ENCODE peak calls at places on chromosomes 3 and 15, in seven cellular contexts. W is nucleus accumbens; T is NCI-H1105 treated with DMSO at 0.1 percent for 48 hours; V is left ventricle myocardium inferior; Z is HFF-Myc; C is central memory CD4-positive, alpha-beta T cell; E is hippocampal formation. A is an unnamed sample.

GRCh38 chr3:13822042-13822441 is 57.8 kb downstream of the WNT7A start:
- DNase-seq in W (no peak), T (no peak), V (no peak), Z (no peak), C (no peak), E (no peak), A (no peak)

GRCh38 chr15:60118564-60119080 is 114.5 kb downstream of the FOXB1 start:
- DNase-seq in W (no peak), T (peak), V (no peak), Z (no peak), C (no peak), E (no peak), A (no peak)

GRCh38 chr3:154464440-154465148 is 34.6 kb upstream of the GPR149 start:
- DNase-seq in W (no peak), T (no peak), V (no peak), Z (no peak), C (no peak), E (no peak), A (peak)

GRCh38 chr3:195855471-195856409 is 44.0 kb upstream of the MUC4 start:
- DNase-seq in W (no peak), T (peak), V (no peak), Z (no peak), C (no peak), E (no peak), A (no peak)

GRCh38 chr15:49863431-49864205 is 242.8 kb downstream of the DTWD1 start:
- DNase-seq in W (no peak), T (no peak), V (no peak), Z (no peak), C (no peak), E (no peak), A (no peak)

GRCh38 chr15:98324341-98324970 is 323.9 kb upstream of the IGF1R start:
- DNase-seq in W (no peak), T (no peak), V (no peak), Z (no peak), C (no peak), E (no peak), A (no peak)

GRCh38 chr3:135929670-135930069 is 35.9 kb upstream of the PPP2R3A start:
- DNase-seq in W (no peak), T (no peak), V (peak), Z (peak), C (no peak), E (no peak), A (no peak)

GRCh38 chr15:82122754-82123400 is 77.1 kb upstream of the MEX3B start:
- DNase-seq in W (no peak), T (no peak), V (no peak), Z (peak), C (no peak), E (no peak), A (peak)

GRCh38 chr15:43911235-43911661 is 84.4 kb downstream of the WDR76 start:
- DNase-seq in W (no peak), T (no peak), V (peak), Z (peak), C (no peak), E (no peak), A (no peak)